ENCODE peak calls at places on chromosome 11, in nine cellular contexts. One of them, this sample, is unnamed.

GRCh38 chr11:116373107-116373506 is 399.7 kb downstream of the BUD13 start:
- DNase-seq in fibroblast of mammary gland: no peak
- DNase-seq in astrocyte of the cerebellum: no peak
- DNase-seq in foreskin fibroblast: no peak
- DNase-seq in CD4-positive, alpha-beta memory T cell: no peak
- DNase-seq in ascending aorta: no peak
- DNase-seq in Caco-2: no peak
- DNase-seq in pancreas: no peak
- DNase-seq in transverse colon: no peak
- DNase-seq in this sample: no peak

GRCh38 chr11:13595166-13595565 is 73.3 kb upstream of the FAR1 start:
- DNase-seq in fibroblast of mammary gland: peak
- DNase-seq in transverse colon: no peak
- DNase-seq in ascending aorta: no peak
- DNase-seq in Caco-2: no peak
- DNase-seq in astrocyte of the cerebellum: no peak
- DNase-seq in pancreas: no peak
- DNase-seq in foreskin fibroblast: peak
- DNase-seq in CD4-positive, alpha-beta memory T cell: no peak
- DNase-seq in this sample: no peak

GRCh38 chr11:64537876-64538275 is 53.1 kb upstream of the SLC22A12 start:
- DNase-seq in ascending aorta: no peak
- DNase-seq in Caco-2: peak
- DNase-seq in astrocyte of the cerebellum: no peak
- DNase-seq in fibroblast of mammary gland: no peak
- DNase-seq in foreskin fibroblast: no peak
- DNase-seq in CD4-positive, alpha-beta memory T cell: no peak
- DNase-seq in pancreas: no peak
- DNase-seq in transverse colon: no peak
- DNase-seq in this sample: no peak

GRCh38 chr11:63719987-63720386 is 38.7 kb downstream of the RTN3 start:
- DNase-seq in CD4-positive, alpha-beta memory T cell: no peak
- DNase-seq in ascending aorta: no peak
- DNase-seq in astrocyte of the cerebellum: peak
- DNase-seq in pancreas: no peak
- DNase-seq in foreskin fibroblast: peak
- DNase-seq in transverse colon: no peak
- DNase-seq in fibroblast of mammary gland: peak
- DNase-seq in Caco-2: no peak
- DNase-seq in this sample: no peak

GRCh38 chr11:85755285-85755684 is 55.7 kb downstream of the SYTL2 start:
- DNase-seq in fibroblast of mammary gland: no peak
- DNase-seq in ascending aorta: no peak
- DNase-seq in astrocyte of the cerebellum: no peak
- DNase-seq in foreskin fibroblast: no peak
- DNase-seq in CD4-positive, alpha-beta memory T cell: no peak
- DNase-seq in pancreas: no peak
- DNase-seq in transverse colon: no peak
- DNase-seq in Caco-2: no peak
- DNase-seq in this sample: no peak

GRCh38 chr11:86416494-86416893 is 41.8 kb downstream of the CCDC81 start:
- DNase-seq in fibroblast of mammary gland: no peak
- DNase-seq in ascending aorta: no peak
- DNase-seq in Caco-2: no peak
- DNase-seq in transverse colon: no peak
- DNase-seq in astrocyte of the cerebellum: no peak
- DNase-seq in foreskin fibroblast: peak
- DNase-seq in pancreas: no peak
- DNase-seq in CD4-positive, alpha-beta memory T cell: no peak
- DNase-seq in this sample: no peak

GRCh38 chr11:47175746-47176327 is 842 bp downstream of the ARFGAP2 start:
- DNase-seq in Caco-2: no peak
- DNase-seq in pancreas: no peak
- DNase-seq in astrocyte of the cerebellum: no peak
- DNase-seq in ascending aorta: no peak
- DNase-seq in foreskin fibroblast: no peak
- DNase-seq in CD4-positive, alpha-beta memory T cell: no peak
- DNase-seq in transverse colon: no peak
- DNase-seq in fibroblast of mammary gland: no peak
- DNase-seq in this sample: no peak

GRCh38 chr11:1782026-1782696 is 18.4 kb upstream of the CTSD start:
- DNase-seq in pancreas: peak
- DNase-seq in Caco-2: no peak
- DNase-seq in fibroblast of mammary gland: no peak
- DNase-seq in CD4-positive, alpha-beta memory T cell: no peak
- DNase-seq in foreskin fibroblast: no peak
- DNase-seq in astrocyte of the cerebellum: no peak
- DNase-seq in ascending aorta: no peak
- DNase-seq in transverse colon: no peak
- DNase-seq in this sample: no peak

GRCh38 chr11:19359425-19360000 is 118.8 kb upstream of the E2F8 start:
- DNase-seq in pancreas: no peak
- DNase-seq in transverse colon: no peak
- DNase-seq in astrocyte of the cerebellum: no peak
- DNase-seq in foreskin fibroblast: peak
- DNase-seq in ascending aorta: no peak
- DNase-seq in CD4-positive, alpha-beta memory T cell: no peak
- DNase-seq in Caco-2: no peak
- DNase-seq in fibroblast of mammary gland: peak
- DNase-seq in this sample: no peak

GRCh38 chr11:75558939-75559843 is 2.9 kb upstream of the SERPINH1 start:
- DNase-seq in foreskin fibroblast: peak
- DNase-seq in astrocyte of the cerebellum: peak
- DNase-seq in transverse colon: no peak
- DNase-seq in ascending aorta: no peak
- DNase-seq in pancreas: no peak
- DNase-seq in fibroblast of mammary gland: peak
- DNase-seq in Caco-2: peak
- DNase-seq in CD4-positive, alpha-beta memory T cell: no peak
- DNase-seq in this sample: no peak

GRCh38 chr11:37533830-37534229 is 935.8 kb upstream of the RAG2 start:
- DNase-seq in transverse colon: no peak
- DNase-seq in astrocyte of the cerebellum: no peak
- DNase-seq in Caco-2: no peak
- DNase-seq in CD4-positive, alpha-beta memory T cell: no peak
- DNase-seq in pancreas: no peak
- DNase-seq in ascending aorta: no peak
- DNase-seq in foreskin fibroblast: no peak
- DNase-seq in fibroblast of mammary gland: no peak
- DNase-seq in this sample: no peak

GRCh38 chr11:104320091-104320490 is 156.1 kb upstream of the PDGFD start:
- DNase-seq in CD4-positive, alpha-beta memory T cell: no peak
- DNase-seq in ascending aorta: no peak
- DNase-seq in Caco-2: no peak
- DNase-seq in pancreas: no peak
- DNase-seq in transverse colon: no peak
- DNase-seq in foreskin fibroblast: peak
- DNase-seq in astrocyte of the cerebellum: no peak
- DNase-seq in fibroblast of mammary gland: no peak
- DNase-seq in this sample: no peak

GRCh38 chr11:27718346-27718852 is 18.1 kb upstream of the BDNF start:
- DNase-seq in astrocyte of the cerebellum: no peak
- DNase-seq in ascending aorta: no peak
- DNase-seq in fibroblast of mammary gland: peak
- DNase-seq in Caco-2: peak
- DNase-seq in foreskin fibroblast: peak
- DNase-seq in transverse colon: peak
- DNase-seq in CD4-positive, alpha-beta memory T cell: no peak
- DNase-seq in pancreas: no peak
- DNase-seq in this sample: no peak

GRCh38 chr11:128764617-128765095 is 70.8 kb downstream of the FLI1 start:
- DNase-seq in CD4-positive, alpha-beta memory T cell: no peak
- DNase-seq in astrocyte of the cerebellum: no peak
- DNase-seq in pancreas: peak
- DNase-seq in fibroblast of mammary gland: no peak
- DNase-seq in Caco-2: no peak
- DNase-seq in transverse colon: peak
- DNase-seq in ascending aorta: no peak
- DNase-seq in foreskin fibroblast: no peak
- DNase-seq in this sample: no peak

GRCh38 chr11:64759131-64759721 is 548 bp downstream of the PYGM start:
- DNase-seq in astrocyte of the cerebellum: no peak
- DNase-seq in ascending aorta: no peak
- DNase-seq in fibroblast of mammary gland: no peak
- DNase-seq in foreskin fibroblast: no peak
- DNase-seq in pancreas: no peak
- DNase-seq in transverse colon: no peak
- DNase-seq in CD4-positive, alpha-beta memory T cell: peak
- DNase-seq in Caco-2: peak
- DNase-seq in this sample: no peak

DNA sequence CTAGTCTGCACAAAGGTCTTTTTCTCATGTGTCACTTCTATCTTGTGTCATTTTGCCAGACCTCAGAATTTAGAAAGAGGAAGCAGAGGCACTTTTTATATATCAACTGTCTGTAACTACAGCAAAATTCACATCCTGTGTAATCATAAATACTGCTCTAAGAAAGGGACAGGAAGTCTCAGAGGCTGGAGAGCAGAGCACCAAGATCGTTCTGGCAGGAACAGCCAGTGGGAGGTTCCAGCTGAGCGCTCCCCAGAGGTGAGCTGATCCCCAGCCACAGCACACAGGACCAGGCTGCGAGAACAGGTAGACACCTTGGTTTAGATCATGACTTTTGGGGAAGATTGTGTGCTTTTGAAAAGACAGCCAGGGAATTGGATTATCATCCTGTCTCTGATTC is at the start of gene MS4A7:
- DNase-seq in foreskin fibroblast: no peak
- DNase-seq in ascending aorta: no peak
- DNase-seq in transverse colon: peak
- DNase-seq in Caco-2: no peak
- DNase-seq in astrocyte of the cerebellum: no peak
- DNase-seq in pancreas: peak
- DNase-seq in CD4-positive, alpha-beta memory T cell: no peak
- DNase-seq in fibroblast of mammary gland: no peak
- DNase-seq in this sample: peak
- H3K4me3 ChIP-seq in foreskin fibroblast: no peak
- H3K4me3 ChIP-seq in ascending aorta: peak
- H3K4me3 ChIP-seq in transverse colon: peak
- H3K4me3 ChIP-seq in Caco-2: no peak
- H3K4me3 ChIP-seq in astrocyte of the cerebellum: no peak
- H3K4me3 ChIP-seq in pancreas: no peak
- H3K4me3 ChIP-seq in CD4-positive, alpha-beta memory T cell: no peak
- H3K4me3 ChIP-seq in fibroblast of mammary gland: no peak
- H3K4me3 ChIP-seq in this sample: no peak

DNA sequence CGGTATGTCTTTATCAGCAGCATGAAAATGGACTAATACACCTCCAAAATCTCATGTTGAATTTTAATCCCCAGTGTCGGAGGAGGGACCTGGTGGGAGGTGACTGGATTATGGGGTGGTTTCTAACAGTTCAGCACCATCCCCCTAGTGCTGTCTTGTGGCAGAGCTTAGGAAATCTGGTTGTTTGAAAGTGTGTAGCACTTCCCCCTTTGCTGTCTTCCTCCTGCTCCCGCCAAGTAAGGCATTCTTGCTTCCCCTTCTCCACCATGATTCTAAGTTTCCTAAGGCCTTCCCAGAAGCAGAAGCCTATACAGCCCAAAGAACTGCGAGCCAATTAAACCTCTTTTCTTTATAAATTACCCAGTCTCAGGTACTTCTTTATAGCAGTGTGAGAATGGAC is 4.0 kb downstream of the CD59 start:
- DNase-seq in ascending aorta: no peak
- DNase-seq in CD4-positive, alpha-beta memory T cell: no peak
- DNase-seq in foreskin fibroblast: no peak
- DNase-seq in astrocyte of the cerebellum: no peak
- DNase-seq in pancreas: no peak
- DNase-seq in fibroblast of mammary gland: no peak
- DNase-seq in transverse colon: no peak
- DNase-seq in Caco-2: no peak
- DNase-seq in this sample: no peak
- H3K4me3 ChIP-seq in ascending aorta: no peak
- H3K4me3 ChIP-seq in CD4-positive, alpha-beta memory T cell: no peak
- H3K4me3 ChIP-seq in foreskin fibroblast: no peak
- H3K4me3 ChIP-seq in astrocyte of the cerebellum: no peak
- H3K4me3 ChIP-seq in pancreas: no peak
- H3K4me3 ChIP-seq in fibroblast of mammary gland: no peak
- H3K4me3 ChIP-seq in transverse colon: no peak
- H3K4me3 ChIP-seq in Caco-2: no peak
- H3K4me3 ChIP-seq in this sample: no peak

GRCh38 chr11:73386568-73386967 is 10.4 kb downstream of the RELT start:
- DNase-seq in astrocyte of the cerebellum: no peak
- DNase-seq in foreskin fibroblast: no peak
- DNase-seq in CD4-positive, alpha-beta memory T cell: peak
- DNase-seq in Caco-2: no peak
- DNase-seq in ascending aorta: no peak
- DNase-seq in fibroblast of mammary gland: no peak
- DNase-seq in transverse colon: no peak
- DNase-seq in pancreas: no peak
- DNase-seq in this sample: no peak
- H3K4me3 ChIP-seq in astrocyte of the cerebellum: no peak
- H3K4me3 ChIP-seq in foreskin fibroblast: no peak
- H3K4me3 ChIP-seq in CD4-positive, alpha-beta memory T cell: no peak
- H3K4me3 ChIP-seq in Caco-2: no peak
- H3K4me3 ChIP-seq in ascending aorta: no peak
- H3K4me3 ChIP-seq in fibroblast of mammary gland: no peak
- H3K4me3 ChIP-seq in transverse colon: no peak
- H3K4me3 ChIP-seq in pancreas: no peak
- H3K4me3 ChIP-seq in this sample: no peak

DNA sequence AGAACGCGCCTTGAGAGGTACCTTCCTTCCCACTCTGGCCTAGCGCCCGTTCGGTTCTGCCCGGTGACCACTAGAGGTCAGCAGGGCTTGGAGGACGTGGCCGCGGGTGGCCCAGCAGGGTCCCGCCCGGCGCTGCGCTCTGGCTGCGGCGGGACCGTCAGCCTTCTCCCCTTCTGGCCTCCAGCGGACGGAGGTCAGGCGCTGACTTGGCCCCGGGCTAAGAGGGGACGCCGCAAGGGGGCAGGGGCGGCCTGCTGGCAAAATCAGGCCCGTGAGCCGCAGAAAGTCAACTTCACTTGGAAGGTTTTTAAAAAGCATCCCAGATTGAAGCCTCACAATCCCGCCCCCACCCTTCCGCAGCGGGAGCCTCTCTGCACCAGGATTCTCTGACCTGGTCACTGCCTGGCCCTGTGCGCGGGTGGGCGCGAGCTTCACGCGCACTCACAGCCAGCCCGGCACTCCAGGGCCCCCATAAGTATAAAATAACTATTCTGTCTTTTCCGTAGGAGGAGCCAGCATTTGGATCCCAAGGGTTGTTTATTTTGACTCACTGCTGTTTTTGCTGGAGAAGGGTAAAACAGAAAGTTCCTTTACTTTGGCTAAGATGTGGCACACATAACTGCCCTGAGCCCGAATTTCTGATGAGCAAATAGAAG is 23.2 kb upstream of the ZBTB16 start:
- DNase-seq in ascending aorta: peak
- DNase-seq in fibroblast of mammary gland: peak
- DNase-seq in Caco-2: peak
- DNase-seq in CD4-positive, alpha-beta memory T cell: no peak
- DNase-seq in transverse colon: peak
- DNase-seq in astrocyte of the cerebellum: peak
- DNase-seq in foreskin fibroblast: peak
- DNase-seq in pancreas: peak
- DNase-seq in this sample: peak
- H3K4me3 ChIP-seq in ascending aorta: peak
- H3K4me3 ChIP-seq in fibroblast of mammary gland: peak
- H3K4me3 ChIP-seq in Caco-2: peak
- H3K4me3 ChIP-seq in CD4-positive, alpha-beta memory T cell: no peak
- H3K4me3 ChIP-seq in transverse colon: peak
- H3K4me3 ChIP-seq in astrocyte of the cerebellum: peak
- H3K4me3 ChIP-seq in foreskin fibroblast: peak
- H3K4me3 ChIP-seq in pancreas: no peak
- H3K4me3 ChIP-seq in this sample: no peak

GRCh38 chr11:10044618-10045017 is 249.4 kb downstream of the SBF2 start:
- DNase-seq in CD4-positive, alpha-beta memory T cell: no peak
- DNase-seq in Caco-2: no peak
- DNase-seq in astrocyte of the cerebellum: no peak
- DNase-seq in foreskin fibroblast: peak
- DNase-seq in pancreas: no peak
- DNase-seq in transverse colon: no peak
- DNase-seq in fibroblast of mammary gland: peak
- DNase-seq in ascending aorta: no peak
- DNase-seq in this sample: peak
- H3K4me3 ChIP-seq in CD4-positive, alpha-beta memory T cell: no peak
- H3K4me3 ChIP-seq in Caco-2: no peak
- H3K4me3 ChIP-seq in astrocyte of the cerebellum: no peak
- H3K4me3 ChIP-seq in foreskin fibroblast: no peak
- H3K4me3 ChIP-seq in pancreas: no peak
- H3K4me3 ChIP-seq in transverse colon: no peak
- H3K4me3 ChIP-seq in fibroblast of mammary gland: no peak
- H3K4me3 ChIP-seq in ascending aorta: no peak
- H3K4me3 ChIP-seq in this sample: no peak